ENCODE peak calls at places on chromosomes 6 and 20, in seven cellular contexts. O is left ventricle myocardium inferior, S is H9, F is mammary epithelial cell, I is mucosa of descending colon, H is fibroblast of pulmonary artery, N is lung. W is an unnamed sample.

GRCh38 chr6:14875678-14876063 is 370.2 kb upstream of the JARID2 start:
- DNase-seq in O (no peak), S (no peak), F (no peak), I (no peak), H (no peak), N (no peak), W (no peak)

GRCh38 chr6:45916692-45917091 is 99.0 kb downstream of the CLIC5 start:
- DNase-seq in O (no peak), S (no peak), F (no peak), I (no peak), H (no peak), N (no peak), W (no peak)

GRCh38 chr6:168526841-168527281 is 85.9 kb downstream of the SMOC2 start:
- DNase-seq in O (peak), S (no peak), F (no peak), I (no peak), H (peak), N (peak), W (no peak)

GRCh38 chr6:159074866-159075265 is 30.1 kb upstream of the TAGAP start:
- DNase-seq in O (no peak), S (no peak), F (no peak), I (no peak), H (no peak), N (no peak), W (no peak)

GRCh38 chr20:33653900-33654596 is 8.1 kb upstream of the C20orf144 start:
- DNase-seq in O (peak), S (peak), F (peak), I (peak), H (no peak), N (peak), W (no peak)

GRCh38 chr6:18203786-18204185 is 48.6 kb downstream of the KDM1B start:
- DNase-seq in O (no peak), S (no peak), F (no peak), I (no peak), H (no peak), N (no peak), W (no peak)

GRCh38 chr6:43205849-43206248 is 23.4 kb downstream of the DNPH1 start:
- DNase-seq in O (no peak), S (no peak), F (no peak), I (no peak), H (no peak), N (no peak), W (no peak)

GRCh38 chr6:15535495-15536200 is 127.2 kb downstream of the DTNBP1 start:
- DNase-seq in O (no peak), S (no peak), F (no peak), I (no peak), H (no peak), N (peak), W (no peak)

GRCh38 chr6:135738646-135739045 is 112.9 kb upstream of the PDE7B start:
- DNase-seq in O (no peak), S (no peak), F (no peak), I (no peak), H (no peak), N (no peak), W (no peak)

GRCh38 chr6:12324096-12324495 is 33.9 kb downstream of the EDN1 start:
- DNase-seq in O (no peak), S (no peak), F (peak), I (no peak), H (peak), N (peak), W (no peak)

GRCh38 chr6:143745160-143746133 is 67.7 kb downstream of the PHACTR2 start:
- DNase-seq in O (no peak), S (peak), F (no peak), I (no peak), H (peak), N (peak), W (peak)

GRCh38 chr6:73231986-73232391 is 6.7 kb upstream of the KHDC1L start:
- DNase-seq in O (no peak), S (no peak), F (no peak), I (no peak), H (no peak), N (no peak), W (no peak)

GRCh38 chr6:163341671-163342070 is 72.8 kb upstream of the QKI start:
- DNase-seq in O (no peak), S (no peak), F (no peak), I (no peak), H (no peak), N (no peak), W (no peak)

GRCh38 chr20:32614303-32614702 is 29.2 kb upstream of the NOL4L start:
- DNase-seq in O (no peak), S (no peak), F (no peak), I (no peak), H (no peak), N (no peak), W (no peak)

GRCh38 chr6:90217621-90218496 is 78.8 kb downstream of the BACH2 start:
- DNase-seq in O (no peak), S (no peak), F (no peak), I (peak), H (no peak), N (peak), W (peak)

GRCh38 chr6:133921249-133921859 is 31.7 kb upstream of the TBPL1 start:
- DNase-seq in O (peak), S (peak), F (peak), I (peak), H (peak), N (peak), W (peak)

GRCh38 chr6:48747040-48747439 is 636.0 kb upstream of the PTCHD4 start:
- DNase-seq in O (no peak), S (no peak), F (peak), I (no peak), H (peak), N (no peak), W (no peak)

GRCh38 chr6:1596088-1596852 is 13.4 kb upstream of the FOXC1 start:
- DNase-seq in O (peak), S (peak), F (peak), I (peak), H (peak), N (peak), W (peak)

GRCh38 chr6:65637289-65638046 is 69.6 kb downstream of the EYS start:
- DNase-seq in O (no peak), S (no peak), F (no peak), I (no peak), H (no peak), N (no peak), W (no peak)

GRCh38 chr6:136719280-136720044 is 72.8 kb downstream of the MAP3K5 start:
- DNase-seq in O (no peak), S (no peak), F (no peak), I (no peak), H (no peak), N (no peak), W (no peak)

GRCh38 chr6:126152346-126152745 is 166.0 kb downstream of the TRMT11 start:
- DNase-seq in O (no peak), S (no peak), F (no peak), I (no peak), H (no peak), N (no peak), W (no peak)

GRCh38 chr6:145814035-145814500 is 527 bp downstream of the FBXO30 start:
- DNase-seq in O (peak), S (peak), F (peak), I (no peak), H (no peak), N (no peak), W (no peak)

GRCh38 chr6:53986165-53986720 is 125.0 kb upstream of the MLIP start:
- DNase-seq in O (peak), S (no peak), F (peak), I (peak), H (peak), N (no peak), W (peak)

GRCh38 chr6:7821426-7821825 is 89.2 kb downstream of the TXNDC5 start:
- DNase-seq in O (no peak), S (no peak), F (no peak), I (no peak), H (peak), N (no peak), W (no peak)

GRCh38 chr20:2521369-2522305 is 12.9 kb upstream of the ZNF343 start:
- DNase-seq in O (no peak), S (peak), F (peak), I (peak), H (peak), N (no peak), W (no peak)

GRCh38 chr6:138278326-138278725 is 60.0 kb upstream of the PBOV1 start:
- DNase-seq in O (no peak), S (peak), F (no peak), I (no peak), H (peak), N (no peak), W (no peak)

GRCh38 chr6:44062105-44062770 is 65.0 kb downstream of the MRPL14 start:
- DNase-seq in O (peak), S (no peak), F (peak), I (no peak), H (no peak), N (no peak), W (no peak)

GRCh38 chr20:2759143-2759542 is 41.3 kb downstream of the CPXM1 start:
- DNase-seq in O (no peak), S (no peak), F (no peak), I (no peak), H (no peak), N (no peak), W (no peak)

GRCh38 chr20:52923123-52923543 is 49.0 kb upstream of the TSHZ2 start:
- DNase-seq in O (no peak), S (no peak), F (peak), I (no peak), H (peak), N (no peak), W (no peak)

GRCh38 chr20:24589381-24589780 is 120.0 kb downstream of the SYNDIG1 start:
- DNase-seq in O (no peak), S (peak), F (no peak), I (no peak), H (no peak), N (no peak), W (peak)

GRCh38 chr6:109527989-109528388 is 45.0 kb upstream of the ZBTB24 start:
- DNase-seq in O (no peak), S (no peak), F (peak), I (no peak), H (peak), N (no peak), W (no peak)

GRCh38 chr6:27178001-27178730 is 69.3 kb upstream of the PRSS16 start:
- DNase-seq in O (peak), S (peak), F (peak), I (peak), H (peak), N (peak), W (no peak)

GRCh38 chr6:161498359-161498758 is 224.5 kb upstream of the AGPAT4 start:
- DNase-seq in O (no peak), S (peak), F (peak), I (no peak), H (peak), N (no peak), W (no peak)

GRCh38 chr6:170368544-170368943 is 62.0 kb downstream of the FAM120B start:
- DNase-seq in O (no peak), S (no peak), F (no peak), I (no peak), H (no peak), N (no peak), W (no peak)

GRCh38 chr6:170371588-170371987 is 65.0 kb downstream of the FAM120B start:
- DNase-seq in O (no peak), S (peak), F (no peak), I (no peak), H (no peak), N (no peak), W (no peak)

GRCh38 chr6:170369439-170369838 is 62.9 kb downstream of the FAM120B start:
- DNase-seq in O (no peak), S (no peak), F (no peak), I (peak), H (no peak), N (no peak), W (no peak)

GRCh38 chr6:170371091-170371490 is 64.5 kb downstream of the FAM120B start:
- DNase-seq in O (no peak), S (no peak), F (no peak), I (no peak), H (peak), N (no peak), W (no peak)

GRCh38 chr6:170370413-170370812 is 63.9 kb downstream of the FAM120B start:
- DNase-seq in O (no peak), S (no peak), F (peak), I (no peak), H (no peak), N (no peak), W (no peak)
- TF ChIP-seq CTCF in O (no peak), S (no peak), F (no peak), I (no peak), H (no peak), N (no peak), W (no peak)

DNA sequence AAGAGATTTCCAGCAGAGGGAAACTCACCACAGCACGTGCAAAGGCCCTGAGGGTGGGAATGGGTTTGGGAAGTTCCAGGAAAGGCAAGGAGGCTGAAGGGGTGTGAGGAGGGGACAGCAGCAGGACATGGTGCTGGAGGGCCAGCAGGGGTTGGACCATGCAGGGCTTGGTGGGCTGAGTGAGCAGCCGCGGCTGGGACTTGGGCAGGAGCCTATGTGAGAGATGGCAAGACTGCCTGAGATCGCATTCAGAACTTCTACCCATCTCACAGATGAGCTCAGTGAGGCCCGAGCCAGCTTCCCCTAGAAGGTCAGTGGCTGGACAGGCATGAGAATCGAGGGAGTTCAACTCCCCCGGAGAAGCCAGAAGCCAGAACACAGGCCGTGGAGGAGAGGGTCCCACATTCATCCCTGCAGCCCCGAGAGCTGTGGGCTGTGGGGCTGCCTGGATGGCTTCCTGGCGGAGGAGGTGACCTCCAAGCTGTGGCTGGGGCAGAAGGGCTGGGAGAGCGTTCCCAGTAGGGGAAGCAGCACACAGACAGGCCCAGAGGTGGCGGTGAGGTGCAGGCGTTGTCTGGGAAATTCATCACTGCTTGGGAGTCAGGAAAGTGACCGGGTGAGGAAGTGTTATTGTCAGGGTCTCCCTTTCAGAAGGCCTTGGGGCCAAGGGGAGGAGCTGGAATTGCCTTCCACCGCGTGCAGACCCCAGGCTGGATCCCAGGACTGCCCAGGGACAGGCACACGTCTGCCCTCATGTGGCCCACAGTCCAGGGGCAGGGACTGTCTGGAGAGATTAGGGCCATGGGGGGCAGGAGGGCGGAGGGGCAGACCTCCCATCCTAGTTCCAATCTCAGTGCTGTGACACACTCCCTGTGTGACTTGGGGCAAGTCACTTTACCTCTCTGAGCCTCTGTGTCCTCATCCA is 103.8 kb downstream of the CEBPB start:
- DNase-seq in O (no peak), S (peak), F (no peak), I (peak), H (no peak), N (no peak), W (no peak)
- TF ChIP-seq CTCF in O (no peak), S (peak), F (no peak), I (no peak), H (no peak), N (no peak), W (no peak)

DNA sequence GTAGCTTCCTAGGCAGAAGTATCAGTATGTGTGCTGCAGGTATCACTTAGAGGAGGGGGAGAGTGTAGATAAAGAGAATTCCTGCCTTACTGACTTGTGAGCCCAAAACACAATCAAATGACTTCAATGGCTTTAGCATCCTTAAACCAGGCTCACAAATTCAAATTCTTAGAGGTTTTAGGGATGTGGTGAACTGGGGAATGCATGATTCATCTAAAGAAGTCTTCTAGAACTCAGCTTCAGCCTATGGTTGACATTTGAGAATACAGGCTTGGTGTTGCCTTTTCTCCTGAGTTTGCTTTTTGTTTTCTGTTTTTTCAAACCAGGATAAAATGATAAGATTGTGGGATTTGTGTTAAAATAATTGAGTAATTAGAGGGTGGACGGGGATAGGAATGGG is 14.4 kb downstream of the SNRPC start:
- DNase-seq in O (no peak), S (no peak), F (peak), I (no peak), H (peak), N (no peak), W (no peak)
- TF ChIP-seq CTCF in O (no peak), S (no peak), F (no peak), I (no peak), H (no peak), N (no peak), W (no peak)

GRCh38 chr6:114108119-114109002 is 137.4 kb upstream of the HDAC2 start:
- DNase-seq in O (peak), S (peak), F (peak), I (peak), H (peak), N (peak), W (peak)
- TF ChIP-seq CTCF in O (peak), S (peak), F (peak), I (peak), H (peak), N (no peak), W (no peak)

DNA sequence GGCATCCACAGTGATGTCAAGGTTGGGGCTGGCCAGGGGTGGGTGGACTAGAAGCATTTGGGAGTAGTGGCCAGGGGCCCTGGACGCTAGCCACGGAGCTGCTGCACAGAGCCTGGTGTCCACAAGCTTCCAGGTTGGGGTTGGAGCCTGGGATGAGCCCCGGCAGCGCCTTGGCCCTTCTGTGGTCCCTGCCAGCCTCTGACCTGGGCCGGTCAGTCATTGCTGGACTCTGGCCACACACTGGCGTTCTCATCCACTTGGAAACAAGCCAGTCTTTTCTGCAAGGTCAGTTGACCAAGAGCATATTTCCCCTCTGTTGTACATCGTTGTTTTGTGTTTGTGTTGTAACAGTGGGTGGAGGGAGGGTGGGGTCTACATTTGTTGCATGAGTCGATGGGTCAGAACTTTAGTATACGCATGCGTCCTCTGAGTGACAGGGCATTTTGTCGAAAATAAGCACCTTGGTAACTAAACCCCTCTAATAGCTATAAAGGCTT is 8.4 kb downstream of the PSMA7 start:
- DNase-seq in O (no peak), S (no peak), F (no peak), I (no peak), H (peak), N (peak), W (no peak)
- TF ChIP-seq CTCF in O (no peak), S (no peak), F (no peak), I (no peak), H (no peak), N (no peak), W (no peak)

DNA sequence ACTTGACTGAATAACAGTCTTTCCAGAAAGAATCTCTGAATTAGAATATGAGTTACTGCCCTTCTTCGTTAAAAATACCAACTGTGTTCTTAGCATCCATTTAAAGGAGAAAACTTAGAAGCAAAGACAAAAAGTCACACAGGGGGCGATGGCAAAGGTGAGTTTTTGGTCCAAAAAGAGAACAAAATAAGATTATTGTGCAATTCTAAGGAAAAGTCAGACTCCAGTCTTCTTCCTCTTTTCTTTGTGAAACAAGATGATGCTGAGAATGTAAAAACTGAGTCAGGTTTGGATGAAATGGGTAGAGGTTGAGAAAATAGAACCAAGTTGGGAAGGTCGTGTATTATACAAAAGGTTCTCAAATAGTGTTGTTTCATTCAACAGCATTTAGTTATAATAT is 1.6 kb downstream of the CYB5R4 start:
- DNase-seq in O (no peak), S (no peak), F (no peak), I (no peak), H (no peak), N (no peak), W (no peak)
- TF ChIP-seq CTCF in O (no peak), S (no peak), F (no peak), I (no peak), H (no peak), N (no peak), W (no peak)

W was measured in mesothelial cell of epicardium.